ENCODE peak calls at places on chromosomes 2 and 18, in seven cellular contexts. I is lung; O is activated T-helper 1 cell treated with anti-CD3 and anti-CD28 coated beads, Interleukin-2, amount 50 U/mL, for 16 hours; N is neuronal stem cell; D is head of caudate nucleus; W is activated CD4-positive, alpha-beta T cell treated with anti-CD3 and anti-CD28 coated beads, Interleukin-2, amount 10 ng/mL, durations not matched to agents 24 days and 14 days; E is AG09319. T is an unnamed sample.

GRCh38 chr2:105783972-105784371 is 39.3 kb downstream of the NCK2 start:
- DNase-seq in I (no peak), O (no peak), N (no peak), D (no peak), W (no peak), E (no peak), T (no peak)

GRCh38 chr2:128489580-128490273 is 171.1 kb upstream of the HS6ST1 start:
- DNase-seq in I (no peak), O (no peak), N (no peak), D (no peak), W (no peak), E (no peak), T (peak; percentile 36)

GRCh38 chr2:74250189-74250631 is 51.8 kb downstream of the MTHFD2 start:
- DNase-seq in I (peak; percentile 39), O (no peak), N (peak; percentile 39), D (peak; percentile 46), W (peak; percentile 85), E (no peak), T (peak; percentile 37)

GRCh38 chr2:216339456-216340279 is 32.6 kb downstream of the MARCHF4 start:
- DNase-seq in I (no peak), O (no peak), N (peak; percentile 69), D (no peak), W (no peak), E (peak; percentile 37), T (peak; percentile 15)

GRCh38 chr2:198134287-198134955 is 330.0 kb downstream of the PLCL1 start:
- DNase-seq in I (no peak), O (no peak), N (no peak), D (no peak), W (no peak), E (no peak), T (no peak)

GRCh38 chr18:59837586-59837985 is 62.2 kb upstream of the PMAIP1 start:
- DNase-seq in I (peak; percentile 32), O (peak; percentile 13), N (peak; percentile 44), D (peak; percentile 19), W (peak; percentile 84), E (peak; percentile 27), T (peak; percentile 41)

GRCh38 chr2:71071681-71072398 is 3.4 kb downstream of the NAGK start:
- DNase-seq in I (peak; percentile 44), O (peak; percentile 48), N (no peak), D (peak; percentile 35), W (peak; percentile 87), E (no peak), T (peak; percentile 30)

GRCh38 chr18:62386616-62387015 is 61.5 kb downstream of the TNFRSF11A start:
- DNase-seq in I (no peak), O (no peak), N (no peak), D (no peak), W (no peak), E (no peak), T (no peak)

GRCh38 chr2:225766431-225766830 is 366.9 kb downstream of the NYAP2 start:
- DNase-seq in I (no peak), O (no peak), N (no peak), D (no peak), W (no peak), E (no peak), T (no peak)

GRCh38 chr18:66655407-66655806 is 51.5 kb upstream of the CDH19 start:
- DNase-seq in I (no peak), O (no peak), N (no peak), D (no peak), W (no peak), E (no peak), T (no peak)

GRCh38 chr18:28178720-28179119 is 1.8 kb upstream of the CDH2 start:
- DNase-seq in I (no peak), O (no peak), N (no peak), D (no peak), W (no peak), E (no peak), T (no peak)

GRCh38 chr2:54396107-54396506 is 60.0 kb upstream of the SPTBN1 start:
- DNase-seq in I (no peak), O (no peak), N (no peak), D (no peak), W (no peak), E (no peak), T (no peak)

GRCh38 chr2:239791727-239792648 is 233.2 kb downstream of the NDUFA10 start:
- DNase-seq in I (no peak), O (no peak), N (no peak), D (no peak), W (no peak), E (no peak), T (no peak)

GRCh38 chr2:192381082-192381481 is 186.3 kb upstream of the TMEFF2 start:
- DNase-seq in I (no peak), O (no peak), N (no peak), D (no peak), W (no peak), E (no peak), T (no peak)

GRCh38 chr2:190214434-190215194 is 105.0 kb downstream of the HIBCH start:
- DNase-seq in I (no peak), O (no peak), N (no peak), D (no peak), W (no peak), E (no peak), T (no peak)

GRCh38 chr18:3162181-3162580 is 57.6 kb downstream of the MYOM1 start:
- DNase-seq in I (no peak), O (no peak), N (no peak), D (no peak), W (peak; percentile 30), E (no peak), T (peak; percentile 53)

GRCh38 chr2:240060977-240061591 is 7.8 kb upstream of the OR6B3 start:
- DNase-seq in I (no peak), O (no peak), N (peak; percentile 31), D (peak; percentile 53), W (peak; percentile 84), E (peak; percentile 22), T (peak; percentile 47)

GRCh38 chr2:203670939-203671338 is 35.5 kb upstream of the CD28 start:
- DNase-seq in I (no peak), O (no peak), N (no peak), D (no peak), W (no peak), E (no peak), T (no peak)

GRCh38 chr2:112183327-112184025 is 45.3 kb downstream of the FBLN7 start:
- DNase-seq in I (no peak), O (no peak), N (no peak), D (no peak), W (peak; percentile 68), E (no peak), T (no peak)

GRCh38 chr2:189557373-189557772 is 23.2 kb downstream of the SLC40A1 start:
- DNase-seq in I (no peak), O (no peak), N (no peak), D (no peak), W (no peak), E (no peak), T (no peak)

GRCh38 chr2:103139628-103140268 is 377.9 kb downstream of the TMEM182 start:
- DNase-seq in I (no peak), O (no peak), N (no peak), D (no peak), W (no peak), E (no peak), T (no peak)

GRCh38 chr2:158756976-158757375 is 38.1 kb upstream of the DAPL1 start:
- DNase-seq in I (no peak), O (no peak), N (no peak), D (peak; percentile 26), W (no peak), E (no peak), T (no peak)

GRCh38 chr2:79638410-79638809 is 125.6 kb downstream of the CTNNA2 start:
- DNase-seq in I (no peak), O (no peak), N (no peak), D (no peak), W (no peak), E (no peak), T (no peak)

GRCh38 chr2:203061346-203061745 is 46.7 kb downstream of the NBEAL1 start:
- DNase-seq in I (no peak), O (no peak), N (peak; percentile 48), D (no peak), W (no peak), E (no peak), T (no peak)

GRCh38 chr2:27729198-27729597 is 42.3 kb upstream of the MRPL33 start:
- DNase-seq in I (no peak), O (no peak), N (no peak), D (no peak), W (no peak), E (no peak), T (no peak)

GRCh38 chr2:231996797-231997555 is 35.5 kb downstream of the DIS3L2 start:
- DNase-seq in I (no peak), O (no peak), N (no peak), D (no peak), W (no peak), E (no peak), T (no peak)

GRCh38 chr18:79872423-79872822 is 74.7 kb downstream of the KCNG2 start:
- DNase-seq in I (no peak), O (no peak), N (no peak), D (no peak), W (no peak), E (no peak), T (no peak)

GRCh38 chr2:151730242-151730975 is 3.9 kb downstream of the NEB start:
- DNase-seq in I (no peak), O (no peak), N (no peak), D (no peak), W (no peak), E (no peak), T (no peak)

GRCh38 chr18:42268186-42268725 is 313.2 kb downstream of the PIK3C3 start:
- DNase-seq in I (no peak), O (no peak), N (no peak), D (no peak), W (no peak), E (no peak), T (no peak)

GRCh38 chr2:23478087-23478932 is 93.3 kb downstream of the KLHL29 start:
- DNase-seq in I (no peak), O (no peak), N (no peak), D (no peak), W (no peak), E (no peak), T (no peak)